ENCODE peak calls at places on chromosome 18, in seven cellular contexts. D, A, I, T, V, M and W are unnamed samples.

GRCh38 chr18:76545433-76546281 is 50.6 kb upstream of the ZNF516 start:
- DNase-seq in D (no peak), A (no peak), I (no peak), T (no peak), V (no peak), M (no peak), W (no peak)

GRCh38 chr18:48639772-48640432 is 101.1 kb downstream of the CTIF start:
- DNase-seq in D (peak; percentile 43), A (no peak), I (no peak), T (no peak), V (no peak), M (no peak), W (no peak)

GRCh38 chr18:78160961-78161656 is 818.5 kb upstream of the SALL3 start:
- DNase-seq in D (no peak), A (no peak), I (no peak), T (no peak), V (no peak), M (no peak), W (no peak)

GRCh38 chr18:37565985-37566478 is 434 bp upstream of the CELF4 start:
- DNase-seq in D (peak; percentile 20), A (no peak), I (peak; percentile 74), T (peak; percentile 96), V (no peak), M (peak; percentile 63), W (peak; percentile 72)

GRCh38 chr18:3626927-3627240 is 176.9 kb downstream of the TGIF1 start:
- DNase-seq in D (no peak), A (no peak), I (no peak), T (no peak), V (no peak), M (no peak), W (no peak)

GRCh38 chr18:34990571-34990970 is 50.6 kb upstream of the MAPRE2 start:
- DNase-seq in D (peak; percentile 80), A (no peak), I (no peak), T (no peak), V (no peak), M (no peak), W (no peak)

GRCh38 chr18:63553117-63553516 is 10.9 kb downstream of the SERPINB12 start:
- DNase-seq in D (peak; percentile 93), A (no peak), I (no peak), T (no peak), V (no peak), M (no peak), W (no peak)

GRCh38 chr18:59704146-59704545 is 6.9 kb upstream of the CCBE1 start:
- DNase-seq in D (peak; percentile 82), A (no peak), I (no peak), T (no peak), V (no peak), M (no peak), W (no peak)

GRCh38 chr18:32378705-32379104 is 92.0 kb downstream of the GAREM1 start:
- DNase-seq in D (peak; percentile 66), A (no peak), I (no peak), T (peak; percentile 90), V (no peak), M (no peak), W (no peak)